ENCODE peak calls at places on chromosomes 6 and 20, in four cellular contexts. One of them, this sample, is unnamed.

GRCh38 chr6:9933674-9934073 is 481.2 kb downstream of the TFAP2A start:
- DNase-seq in heart right ventricle: no peak
- DNase-seq in adipocyte: peak; percentile 76
- DNase-seq in T-helper 17 cell: no peak
- DNase-seq in this sample: no peak

GRCh38 chr6:39804666-39805065 is 12.5 kb downstream of the DAAM2 start:
- DNase-seq in T-helper 17 cell: no peak
- DNase-seq in adipocyte: peak; percentile 39
- DNase-seq in heart right ventricle: no peak
- DNase-seq in this sample: no peak

GRCh38 chr6:37987008-37987407 is 167.5 kb downstream of the ZFAND3 start:
- DNase-seq in T-helper 17 cell: no peak
- DNase-seq in heart right ventricle: no peak
- DNase-seq in adipocyte: peak; percentile 77
- DNase-seq in this sample: no peak

GRCh38 chr20:17749979-17750721 is 50.4 kb downstream of the BANF2 start:
- DNase-seq in T-helper 17 cell: no peak
- DNase-seq in adipocyte: no peak
- DNase-seq in heart right ventricle: peak; percentile 83
- DNase-seq in this sample: no peak

GRCh38 chr6:25424303-25424702 is 145.1 kb downstream of the CARMIL1 start:
- DNase-seq in T-helper 17 cell: no peak
- DNase-seq in adipocyte: no peak
- DNase-seq in heart right ventricle: no peak
- DNase-seq in this sample: no peak

GRCh38 chr6:30813623-30814136 is 69.3 kb upstream of the IER3 start:
- DNase-seq in heart right ventricle: no peak
- DNase-seq in T-helper 17 cell: no peak
- DNase-seq in adipocyte: no peak
- DNase-seq in this sample: no peak

GRCh38 chr6:158174514-158174913 is 6.4 kb downstream of the GTF2H5 start:
- DNase-seq in heart right ventricle: no peak
- DNase-seq in T-helper 17 cell: no peak
- DNase-seq in adipocyte: peak; percentile 89
- DNase-seq in this sample: no peak

GRCh38 chr20:53539516-53539915 is 54.1 kb downstream of the ZNF217 start:
- DNase-seq in T-helper 17 cell: no peak
- DNase-seq in heart right ventricle: no peak
- DNase-seq in adipocyte: no peak
- DNase-seq in this sample: no peak

GRCh38 chr6:160659562-160659961 is 4.5 kb downstream of the LPA start:
- DNase-seq in T-helper 17 cell: no peak
- DNase-seq in heart right ventricle: no peak
- DNase-seq in adipocyte: no peak
- DNase-seq in this sample: no peak

GRCh38 chr20:35121186-35121585 is 25.9 kb downstream of the EDEM2 start:
- DNase-seq in T-helper 17 cell: no peak
- DNase-seq in heart right ventricle: peak; percentile 19
- DNase-seq in adipocyte: no peak
- DNase-seq in this sample: no peak

GRCh38 chr6:37168809-37169457 is 1.0 kb upstream of the PIM1 start:
- DNase-seq in T-helper 17 cell: no peak
- DNase-seq in adipocyte: peak; percentile 88
- DNase-seq in heart right ventricle: no peak
- DNase-seq in this sample: no peak

GRCh38 chr6:142856607-142856856 is 88.4 kb downstream of the HIVEP2 start:
- DNase-seq in adipocyte: no peak
- DNase-seq in T-helper 17 cell: no peak
- DNase-seq in heart right ventricle: no peak
- DNase-seq in this sample: no peak

GRCh38 chr20:42346771-42347170 is 728.6 kb upstream of the CHD6 start:
- DNase-seq in T-helper 17 cell: no peak
- DNase-seq in adipocyte: no peak
- DNase-seq in heart right ventricle: no peak
- DNase-seq in this sample: no peak

GRCh38 chr6:82614518-82614917 is 250.9 kb downstream of the TPBG start:
- DNase-seq in adipocyte: no peak
- DNase-seq in heart right ventricle: no peak
- DNase-seq in T-helper 17 cell: no peak
- DNase-seq in this sample: no peak

GRCh38 chr6:15474196-15474595 is 188.6 kb downstream of the DTNBP1 start:
- DNase-seq in T-helper 17 cell: no peak
- DNase-seq in heart right ventricle: no peak
- DNase-seq in adipocyte: peak; percentile 77
- DNase-seq in this sample: no peak

GRCh38 chr6:153595903-153596302 is 443.1 kb upstream of the OPRM1 start:
- DNase-seq in T-helper 17 cell: no peak
- DNase-seq in adipocyte: no peak
- DNase-seq in heart right ventricle: no peak
- DNase-seq in this sample: no peak

GRCh38 chr6:111087106-111087835 is at the start of gene SLC16A10:
- DNase-seq in T-helper 17 cell: peak; percentile 67
- DNase-seq in adipocyte: peak; percentile 46
- DNase-seq in heart right ventricle: peak; percentile 73
- DNase-seq in this sample: no peak

GRCh38 chr20:62887147-62887859 is 25.7 kb upstream of the TCFL5 start:
- DNase-seq in heart right ventricle: no peak
- DNase-seq in T-helper 17 cell: no peak
- DNase-seq in adipocyte: peak; percentile 54
- DNase-seq in this sample: no peak

GRCh38 chr6:3751019-3751729 is at the start of gene PXDC1:
- DNase-seq in T-helper 17 cell: no peak
- DNase-seq in adipocyte: no peak
- DNase-seq in heart right ventricle: no peak
- DNase-seq in this sample: no peak

GRCh38 chr20:57118107-57118769 is 148.2 kb downstream of the BMP7 start:
- DNase-seq in heart right ventricle: no peak
- DNase-seq in adipocyte: no peak
- DNase-seq in T-helper 17 cell: no peak
- DNase-seq in this sample: no peak

GRCh38 chr6:80022803-80023202 is 18.4 kb downstream of the TTK start:
- DNase-seq in heart right ventricle: no peak
- DNase-seq in adipocyte: no peak
- DNase-seq in T-helper 17 cell: no peak
- DNase-seq in this sample: no peak

GRCh38 chr20:25480156-25480555 is 72.7 kb downstream of the GINS1 start:
- DNase-seq in heart right ventricle: no peak
- DNase-seq in adipocyte: no peak
- DNase-seq in T-helper 17 cell: no peak
- DNase-seq in this sample: no peak

GRCh38 chr6:42316390-42316970 is 98.8 kb upstream of the MRPS10 start:
- DNase-seq in heart right ventricle: no peak
- DNase-seq in T-helper 17 cell: no peak
- DNase-seq in adipocyte: peak; percentile 52
- DNase-seq in this sample: no peak

GRCh38 chr6:106046854-106047200 is 39.3 kb upstream of the PRDM1 start:
- DNase-seq in T-helper 17 cell: no peak
- DNase-seq in adipocyte: no peak
- DNase-seq in heart right ventricle: no peak
- DNase-seq in this sample: no peak

DNA sequence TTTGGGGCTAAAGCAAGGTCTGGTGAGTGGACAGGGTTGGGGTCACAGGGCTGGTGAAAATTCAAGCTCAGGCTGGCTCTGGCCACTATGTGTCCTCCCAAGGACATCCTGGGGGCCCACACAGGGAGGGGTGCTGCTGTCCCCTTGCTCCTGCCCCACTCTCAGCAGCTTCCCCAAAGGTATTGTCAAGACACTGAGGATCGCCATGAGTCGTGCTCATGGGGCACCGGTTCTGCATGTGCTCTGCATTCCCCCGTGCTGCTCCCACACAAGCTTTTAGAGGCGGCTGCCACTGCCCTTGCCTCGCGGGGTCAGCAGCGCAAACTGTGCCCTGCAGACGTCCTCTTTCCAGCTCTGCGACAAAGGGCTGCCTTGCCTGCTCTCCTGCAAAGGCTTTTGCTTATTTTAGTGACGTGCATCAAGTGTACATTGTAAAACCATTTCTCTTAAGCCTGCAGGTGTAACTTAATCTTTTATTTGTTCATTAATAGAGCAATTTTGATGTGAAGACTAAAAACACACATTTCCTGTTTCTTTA is 179.9 kb downstream of the ERMARD start:
- DNase-seq in adipocyte: no peak
- DNase-seq in T-helper 17 cell: no peak
- DNase-seq in heart right ventricle: no peak
- DNase-seq in this sample: no peak
- H3K9me3 ChIP-seq in adipocyte: no peaks in the 10 kb centered on the region
- H3K9me3 ChIP-seq in T-helper 17 cell: no peaks in the 10 kb centered on the region
- H3K9me3 ChIP-seq in heart right ventricle: no peaks in the 10 kb centered on the region
- H3K9me3 ChIP-seq in this sample: no peaks in the 10 kb centered on the region

DNA sequence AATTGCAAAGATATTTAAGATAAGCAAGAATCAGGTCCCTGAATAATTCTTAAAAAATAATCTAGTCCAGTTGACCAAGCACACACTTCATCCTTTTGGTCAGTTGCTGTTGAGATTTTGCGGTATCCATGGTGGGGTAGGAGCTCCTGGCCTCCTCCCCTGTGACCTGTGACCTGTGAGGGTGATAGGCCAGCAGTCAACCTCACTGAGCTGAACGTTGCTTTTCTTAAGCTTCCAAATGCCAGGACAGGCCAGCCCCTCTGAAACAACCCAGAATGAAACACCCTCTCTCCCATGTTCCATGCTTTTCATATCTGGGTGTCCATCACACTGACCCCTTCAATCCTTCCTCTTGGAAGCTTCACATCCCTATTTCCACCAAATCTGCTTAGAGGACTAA is 164.9 kb downstream of the THBS2 start:
- DNase-seq in T-helper 17 cell: no peak
- DNase-seq in heart right ventricle: no peak
- DNase-seq in adipocyte: no peak
- DNase-seq in this sample: no peak
- H3K9me3 ChIP-seq in T-helper 17 cell: peaks cover 4% of the 10 kb centered on the region
- H3K9me3 ChIP-seq in heart right ventricle: peaks cover 26% of the 10 kb centered on the region
- H3K9me3 ChIP-seq in adipocyte: peaks cover 15% of the 10 kb centered on the region
- H3K9me3 ChIP-seq in this sample: peaks cover 2% of the 10 kb centered on the region

DNA sequence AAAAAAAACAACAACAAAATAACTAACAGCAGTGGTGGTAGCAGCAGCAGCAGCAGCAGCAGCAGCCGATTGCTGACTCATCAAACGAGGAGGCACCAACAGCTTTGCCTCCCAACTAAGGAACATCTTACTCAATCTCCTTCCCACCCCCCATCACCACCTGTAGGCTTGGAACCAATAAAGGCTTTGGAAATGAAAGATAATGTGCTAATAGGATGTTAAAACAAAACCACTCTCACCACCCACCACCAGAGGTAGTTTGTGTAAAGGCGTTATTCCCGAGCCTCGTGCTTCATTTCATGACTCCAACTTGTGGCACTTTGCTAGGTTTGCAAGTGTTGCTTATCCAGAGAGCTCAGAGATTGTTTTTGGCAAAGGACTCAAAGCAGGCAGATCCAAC is 346.5 kb downstream of the CD83 start:
- DNase-seq in adipocyte: no peak
- DNase-seq in T-helper 17 cell: no peak
- DNase-seq in heart right ventricle: no peak
- DNase-seq in this sample: peak; percentile 25
- H3K9me3 ChIP-seq in adipocyte: peaks cover 9% of the 10 kb centered on the region
- H3K9me3 ChIP-seq in T-helper 17 cell: no peaks in the 10 kb centered on the region
- H3K9me3 ChIP-seq in heart right ventricle: peaks cover 19% of the 10 kb centered on the region
- H3K9me3 ChIP-seq in this sample: no peaks in the 10 kb centered on the region

GRCh38 chr6:8888468-8888867 is 453.1 kb upstream of the SLC35B3 start:
- DNase-seq in T-helper 17 cell: no peak
- DNase-seq in adipocyte: peak; percentile 53
- DNase-seq in heart right ventricle: no peak
- DNase-seq in this sample: no peak

DNA sequence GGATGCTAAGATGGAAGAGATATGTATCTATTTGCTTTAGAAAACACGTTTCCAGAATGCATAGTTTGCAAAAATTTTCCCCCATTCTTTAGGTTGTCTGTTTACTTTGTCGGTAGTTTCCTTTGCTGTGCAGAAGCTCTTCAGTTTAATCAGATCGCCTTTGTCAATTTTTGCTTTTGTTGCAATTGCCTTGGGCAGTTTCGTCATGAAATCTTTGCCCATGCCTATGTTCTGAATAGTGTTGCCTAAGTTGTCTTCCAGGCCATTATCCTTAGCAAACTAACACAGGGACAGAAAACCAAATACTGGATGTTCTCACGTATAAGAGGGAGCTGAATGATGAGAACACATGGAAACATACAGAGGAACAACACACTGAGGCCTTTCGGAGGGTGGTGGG is 454.2 kb upstream of the SLC35B3 start:
- DNase-seq in T-helper 17 cell: no peak
- DNase-seq in heart right ventricle: no peak
- DNase-seq in adipocyte: no peak
- DNase-seq in this sample: no peak
- H3K9me3 ChIP-seq in T-helper 17 cell: no peaks in the 10 kb centered on the region
- H3K9me3 ChIP-seq in heart right ventricle: no peaks in the 10 kb centered on the region
- H3K9me3 ChIP-seq in adipocyte: no peaks in the 10 kb centered on the region
- H3K9me3 ChIP-seq in this sample: no peaks in the 10 kb centered on the region

DNA sequence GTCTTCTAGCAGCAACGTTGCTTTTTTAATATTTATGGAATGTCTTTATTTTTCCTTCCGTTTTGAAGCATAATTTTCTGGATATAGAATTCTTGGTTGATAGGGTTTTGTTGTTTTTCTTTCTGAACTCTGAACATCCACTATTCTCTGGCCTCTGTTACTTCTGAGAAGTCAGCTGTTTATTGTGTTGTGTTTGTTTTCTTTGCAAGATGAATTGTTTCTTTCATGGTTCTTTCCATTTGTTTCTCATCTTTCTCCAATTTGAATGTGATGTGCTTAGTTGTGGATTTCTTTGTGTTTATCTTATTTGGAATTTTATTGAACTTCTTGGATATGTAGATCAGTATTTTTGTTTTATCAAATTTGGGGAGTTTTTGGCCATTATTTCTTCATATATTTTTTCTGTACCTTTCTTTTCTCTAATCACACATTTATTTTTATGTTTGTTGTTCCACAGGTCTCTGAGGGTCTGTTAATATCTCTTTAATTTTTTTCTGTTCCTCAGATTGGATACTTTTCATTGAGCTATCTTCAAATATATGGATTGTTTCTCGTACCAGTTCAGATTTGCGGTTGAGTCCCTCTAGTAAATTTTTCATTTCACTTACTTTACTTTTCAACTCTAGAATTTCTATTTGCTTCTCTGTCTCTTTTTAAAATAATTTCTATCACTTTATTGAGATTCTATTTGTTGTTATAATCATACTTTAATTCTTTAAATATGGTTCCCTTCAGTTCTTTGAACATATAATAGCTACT is 18.0 kb downstream of the HIVEP1 start:
- DNase-seq in T-helper 17 cell: no peak
- DNase-seq in heart right ventricle: no peak
- DNase-seq in adipocyte: no peak
- DNase-seq in this sample: no peak
- H3K9me3 ChIP-seq in T-helper 17 cell: no peaks in the 10 kb centered on the region
- H3K9me3 ChIP-seq in heart right ventricle: peaks cover 31% of the 10 kb centered on the region
- H3K9me3 ChIP-seq in adipocyte: peaks cover 12% of the 10 kb centered on the region
- H3K9me3 ChIP-seq in this sample: no peaks in the 10 kb centered on the region